ENCODE peak calls at places on chromosomes 7 and 10, in eight cellular contexts. H is nephron progenitor cell, I is lung, G is AG04449, S is heart left ventricle, K is stomach, R is neural progenitor cell, U is fibroblast of lung. L is an unnamed sample.

GRCh38 chr10:62382831-62383230 is 8.7 kb downstream of the ZNF365 start:
- DNase-seq in U (no peak), H (no peak), S (no peak), G (no peak), R (no peak), I (no peak), K (no peak), L (no peak)

GRCh38 chr7:128427289-128427891 is 17.6 kb upstream of the IMPDH1 start:
- DNase-seq in S (no peak), G (no peak), K (peak), H (peak), I (no peak), R (peak), U (peak), L (no peak)

GRCh38 chr7:10889266-10889898 is 84.3 kb upstream of the PHF14 start:
- DNase-seq in K (peak), G (peak), I (no peak), S (no peak), R (peak), H (peak), U (peak), L (peak)

GRCh38 chr10:60170250-60170649 is 219.4 kb downstream of the ANK3 start:
- DNase-seq in I (no peak), S (no peak), U (no peak), H (no peak), R (no peak), G (no peak), K (no peak), L (no peak)

GRCh38 chr7:149854611-149855367 is 16.6 kb downstream of the ZNF862 start:
- DNase-seq in I (peak), K (peak), R (peak), U (peak), G (peak), S (no peak), H (peak), L (no peak)

GRCh38 chr10:61389887-61390286 is 63.3 kb downstream of the TMEM26 start:
- DNase-seq in K (no peak), H (no peak), U (peak), G (no peak), I (no peak), S (no peak), R (no peak), L (no peak)

GRCh38 chr10:13536674-13537366 is 8.0 kb upstream of the BEND7 start:
- DNase-seq in S (peak), G (no peak), I (no peak), K (peak), R (peak), U (peak), H (peak), L (no peak)

GRCh38 chr7:66522518-66522917 is 106.2 kb upstream of the KCTD7 start:
- DNase-seq in I (no peak), R (no peak), H (no peak), U (no peak), S (no peak), K (no peak), G (no peak), L (no peak)

GRCh38 chr7:29588900-29589696 is 25.5 kb downstream of the PRR15 start:
- DNase-seq in R (peak), U (no peak), G (no peak), I (no peak), H (peak), K (peak), S (no peak), L (no peak)

GRCh38 chr10:73926152-73926764 is 15.3 kb downstream of the PLAU start:
- DNase-seq in H (no peak), K (no peak), I (no peak), G (no peak), R (no peak), S (no peak), U (no peak), L (no peak)

GRCh38 chr7:115533785-115534184 is 496.8 kb downstream of the TFEC start:
- DNase-seq in R (no peak), S (no peak), U (peak), G (no peak), I (no peak), K (no peak), H (no peak), L (no peak)

GRCh38 chr10:58220769-58221448 is 46.8 kb downstream of the IPMK start:
- DNase-seq in H (no peak), G (peak), K (no peak), R (no peak), U (peak), S (no peak), I (no peak), L (peak)

GRCh38 chr7:18655506-18655905 is 160.0 kb downstream of the HDAC9 start:
- DNase-seq in G (no peak), U (no peak), S (no peak), H (no peak), K (no peak), I (no peak), R (no peak), L (no peak)

GRCh38 chr10:71220689-71221540 is 8.5 kb downstream of the UNC5B start:
- DNase-seq in I (no peak), G (no peak), S (peak), H (no peak), R (no peak), K (no peak), U (no peak), L (no peak)

GRCh38 chr10:77943086-77943901 is 16.7 kb upstream of the DLG5 start:
- DNase-seq in S (no peak), H (no peak), U (peak), G (peak), I (no peak), K (no peak), R (no peak), L (no peak)

GRCh38 chr10:66176772-66177171 is 749.1 kb upstream of the LRRTM3 start:
- DNase-seq in I (no peak), R (no peak), G (no peak), U (peak), H (no peak), S (no peak), K (no peak), L (no peak)

GRCh38 chr7:157540020-157540419 is 203.2 kb downstream of the DNAJB6 start:
- DNase-seq in H (no peak), U (no peak), R (no peak), G (no peak), I (no peak), K (no peak), S (no peak), L (no peak)

GRCh38 chr7:92352009-92352408 is 95.3 kb upstream of the GATAD1 start:
- DNase-seq in R (no peak), G (no peak), H (no peak), S (no peak), I (no peak), K (no peak), U (no peak), L (no peak)

GRCh38 chr7:156178214-156178613 is 366.0 kb upstream of the SHH start:
- DNase-seq in R (no peak), I (no peak), G (no peak), U (no peak), S (no peak), K (no peak), H (no peak), L (no peak)

GRCh38 chr7:20783716-20784310 is 2.9 kb downstream of the SP8 start:
- DNase-seq in U (no peak), K (no peak), S (peak), I (no peak), R (peak), H (peak), G (no peak), L (no peak)

GRCh38 chr10:132066186-132066585 is 440 bp downstream of the JAKMIP3 start:
- DNase-seq in I (no peak), S (peak), U (no peak), H (no peak), K (no peak), G (no peak), R (no peak), L (no peak)

GRCh38 chr7:4129481-4130122 is 552.5 kb upstream of the FOXK1 start:
- DNase-seq in S (peak), R (no peak), H (no peak), I (no peak), G (no peak), U (no peak), K (no peak), L (no peak)

GRCh38 chr7:129924602-129925001 is 28.2 kb downstream of the UBE2H start:
- DNase-seq in R (no peak), S (no peak), H (no peak), K (no peak), G (no peak), U (no peak), I (no peak), L (no peak)

GRCh38 chr7:43204081-43204480 is 91.6 kb downstream of the HECW1 start:
- DNase-seq in U (peak), K (no peak), G (peak), H (no peak), R (no peak), S (no peak), I (no peak), L (peak)

GRCh38 chr7:66905689-66906088 is 15.3 kb upstream of the TMEM248 start:
- DNase-seq in R (no peak), K (no peak), G (no peak), U (no peak), I (no peak), H (no peak), S (no peak), L (no peak)

GRCh38 chr10:55750458-55750857 is 610.6 kb downstream of the ZWINT start:
- DNase-seq in I (no peak), S (no peak), K (no peak), R (no peak), H (no peak), U (no peak), G (no peak), L (no peak)

DNA sequence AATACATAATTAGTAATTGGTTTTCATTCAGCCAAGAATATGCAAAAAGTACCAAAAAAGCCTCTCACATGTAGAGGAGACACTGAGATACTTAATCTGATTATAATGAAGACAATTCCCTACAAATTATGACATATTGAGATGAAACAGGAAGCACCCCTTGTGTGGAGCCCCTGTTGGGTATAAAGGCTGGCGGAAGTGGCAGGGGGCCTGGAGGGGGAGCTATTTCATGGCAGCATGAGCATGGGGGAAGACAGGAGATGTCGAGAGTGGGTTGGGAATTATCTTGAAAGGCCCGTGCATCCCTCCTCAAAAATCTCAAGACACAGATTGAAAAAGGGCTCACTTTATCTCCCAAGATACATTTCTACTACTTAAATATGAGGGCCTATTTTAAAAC is 96.9 kb downstream of the PIP4K2A start:
- DNase-seq in R (no peak), G (no peak), U (no peak), H (no peak), K (no peak), I (no peak), S (no peak), L (no peak)
- TF ChIP-seq CTCF in R (peak), G (no peak), U (no peak), H (no peak), K (no peak), I (no peak), S (no peak), L (no peak)

GRCh38 chr7:96599288-96599936 is 110.2 kb downstream of the SEM1 start:
- DNase-seq in U (no peak), R (peak), K (no peak), G (no peak), S (no peak), I (no peak), H (peak), L (no peak)

GRCh38 chr7:96598421-96598820 is 111.2 kb downstream of the SEM1 start:
- DNase-seq in G (no peak), K (no peak), I (no peak), H (no peak), U (no peak), R (no peak), S (no peak), L (no peak)

GRCh38 chr7:96591900-96592676 is 117.6 kb downstream of the SEM1 start:
- DNase-seq in H (no peak), I (no peak), S (no peak), G (no peak), U (peak), R (peak), K (no peak), L (no peak)

GRCh38 chr7:96591159-96591899 is 118.3 kb downstream of the SEM1 start:
- DNase-seq in G (no peak), I (no peak), H (no peak), K (no peak), U (no peak), S (no peak), R (no peak), L (no peak)

DNA sequence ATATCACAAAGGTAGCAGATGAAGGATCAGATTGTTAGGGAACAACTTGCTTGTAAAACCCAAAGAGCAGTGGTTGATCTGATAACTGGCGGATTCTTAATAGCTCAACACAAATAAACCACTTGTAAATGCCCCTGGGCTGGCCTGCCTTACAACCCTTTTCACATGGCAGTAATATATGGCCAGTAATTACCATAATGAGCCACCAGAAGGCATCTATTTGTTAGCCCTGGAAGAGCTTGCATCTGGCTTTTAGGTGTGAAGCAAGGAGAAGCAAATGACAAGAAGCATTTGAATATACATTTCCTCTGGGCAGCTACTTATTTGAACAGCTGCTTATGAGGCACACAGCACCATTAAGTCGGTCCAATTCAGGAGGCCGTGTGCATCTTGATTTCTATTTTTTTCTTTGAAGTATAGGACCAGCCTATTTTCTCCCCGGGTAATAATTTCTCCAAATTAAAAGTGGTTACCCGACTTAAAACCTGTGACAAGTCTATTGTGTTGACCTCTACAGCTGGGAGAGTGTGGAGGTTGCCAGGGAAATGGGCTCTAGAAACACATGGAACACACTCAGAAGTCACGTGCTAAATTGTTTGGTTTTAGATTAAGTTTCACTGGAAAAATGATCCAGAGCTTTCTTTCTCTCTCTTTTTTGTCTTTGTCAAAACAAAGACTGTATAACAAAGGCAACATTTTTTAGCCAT is 113.4 kb downstream of the SEM1 start:
- DNase-seq in H (no peak), I (no peak), S (no peak), K (no peak), G (no peak), U (peak), R (peak), L (no peak)
- TF ChIP-seq CTCF in H (no peak), I (no peak), S (no peak), K (no peak), G (no peak), U (no peak), R (no peak), L (peak)

DNA sequence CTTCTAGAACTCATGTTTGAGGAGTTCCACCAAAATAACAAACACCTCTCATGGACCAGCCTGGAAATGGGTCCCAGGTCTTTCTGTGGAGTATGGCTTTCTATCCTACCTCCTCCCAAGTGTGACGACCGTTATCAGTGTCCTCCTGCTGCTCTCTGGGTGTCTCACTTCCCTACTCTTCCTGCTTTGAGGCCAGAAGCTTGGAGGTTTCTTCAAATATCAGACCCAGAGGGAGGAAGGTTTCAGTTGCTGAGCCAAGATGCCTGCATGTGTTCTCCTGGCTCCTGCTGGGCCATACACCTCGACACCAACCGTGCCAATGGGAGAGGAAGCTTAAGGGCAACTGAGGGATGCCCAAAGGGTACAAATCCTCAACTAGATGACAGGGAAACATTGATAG is 114.6 kb downstream of the WNT2 start:
- DNase-seq in S (no peak), H (no peak), I (no peak), R (no peak), G (no peak), K (no peak), U (no peak), L (no peak)
- TF ChIP-seq CTCF in S (no peak), H (no peak), I (no peak), R (no peak), G (no peak), K (no peak), U (no peak), L (no peak)

GRCh38 chr10:114877301-114877644 is 55.7 kb downstream of the FHIP2A start:
- DNase-seq in I (no peak), K (no peak), H (no peak), G (no peak), U (no peak), S (no peak), R (no peak), L (no peak)
- TF ChIP-seq CTCF in I (no peak), K (no peak), H (no peak), G (no peak), U (no peak), S (no peak), R (no peak), L (no peak)

DNA sequence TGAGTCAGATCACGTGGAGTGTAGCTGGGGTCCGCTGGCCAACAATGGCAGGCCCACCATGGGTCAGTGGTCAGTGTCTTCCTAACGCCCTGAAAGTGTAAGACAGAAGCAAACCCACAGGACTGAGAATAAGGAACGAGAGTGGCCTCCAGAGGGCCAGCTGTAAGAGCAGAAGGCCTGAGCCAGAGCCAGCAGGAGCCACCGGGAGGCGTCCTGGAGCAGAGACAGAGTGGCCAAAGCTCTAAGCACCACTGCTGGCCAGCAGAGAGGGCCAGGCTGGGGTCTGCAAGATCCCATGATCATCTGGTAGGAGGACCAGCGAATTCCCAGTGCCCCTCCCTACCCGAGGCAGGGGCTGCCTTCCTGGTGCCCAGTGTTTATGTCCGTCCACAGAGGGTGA is 9.2 kb downstream of the CCDC201 start:
- DNase-seq in K (no peak), I (no peak), H (no peak), R (peak), S (no peak), U (no peak), G (no peak), L (no peak)
- TF ChIP-seq CTCF in K (no peak), I (no peak), H (no peak), R (peak), S (no peak), U (peak), G (peak), L (peak)

L was measured in AG09319.